ENCODE peak calls at places on chromosomes 4 and X, in ten cellular contexts. E is PC-3, H is fibroblast of lung, P is MM.1S, W is SK-N-SH, A is GM23338, D is PC-9, Z is H9, X is mammary epithelial cell, C is DND-41. L is an unnamed sample.

GRCh38 chr4:123776267-123776666 is 379.7 kb downstream of the SPRY1 start:
- DNase-seq in E (no peak), H (no peak), P (peak; percentile 64), W (no peak), A (no peak), D (no peak), Z (no peak), X (no peak), C (no peak), L (no peak)

GRCh38 chrX:153971124-153971631 is 440 bp downstream of the HCFC1 start:
- DNase-seq in E (peak; percentile 88), H (peak; percentile 87), P (peak; percentile 85), W (peak; percentile 93), A (peak; percentile 72), D (peak; percentile 65), Z (peak; percentile 74), X (peak; percentile 94), C (peak; percentile 88), L (peak; percentile 99)

GRCh38 chr4:25879991-25880641 is 17.3 kb upstream of the SEL1L3 start:
- DNase-seq in E (no peak), H (peak; percentile 36), P (no peak), W (no peak), A (no peak), D (no peak), Z (no peak), X (no peak), C (no peak), L (no peak)

GRCh38 chr4:165457793-165458192 is 79.0 kb downstream of the CPE start:
- DNase-seq in E (no peak), H (no peak), P (no peak), W (no peak), A (no peak), D (no peak), Z (no peak), X (no peak), C (no peak), L (peak; percentile 17)

GRCh38 chr4:53617101-53617680 is 25.9 kb upstream of the LNX1 start:
- DNase-seq in E (no peak), H (no peak), P (no peak), W (no peak), A (no peak), D (no peak), Z (no peak), X (no peak), C (no peak), L (no peak)

GRCh38 chrX:39903343-39903742 is 194.4 kb downstream of the BCOR start:
- DNase-seq in E (peak; percentile 25), H (peak; percentile 84), P (no peak), W (no peak), A (no peak), D (no peak), Z (no peak), X (peak; percentile 41), C (no peak), L (no peak)

GRCh38 chr4:72706633-72707032 is 137.6 kb upstream of the ADAMTS3 start:
- DNase-seq in E (no peak), H (no peak), P (no peak), W (no peak), A (no peak), D (no peak), Z (no peak), X (no peak), C (no peak), L (no peak)

GRCh38 chrX:137051978-137052640 is 18.3 kb upstream of the GPR101 start:
- DNase-seq in E (peak; percentile 68), H (peak; percentile 24), P (peak; percentile 82), W (peak; percentile 88), A (peak; percentile 70), D (peak; percentile 37), Z (peak; percentile 75), X (peak; percentile 14), C (peak; percentile 86), L (peak; percentile 81)

GRCh38 chr4:2059034-2059725 is at the start of gene NAT8L:
- DNase-seq in E (peak; percentile 11), H (no peak), P (no peak), W (peak; percentile 93), A (peak; percentile 83), D (no peak), Z (peak; percentile 52), X (no peak), C (peak; percentile 23), L (peak; percentile 91)

GRCh38 chrX:15985937-15986336 is 131.3 kb upstream of the AP1S2 start:
- DNase-seq in E (peak; percentile 6), H (peak; percentile 1), P (no peak), W (no peak), A (no peak), D (no peak), Z (no peak), X (peak; percentile 67), C (no peak), L (no peak)

GRCh38 chr4:127138586-127138985 is 494.2 kb upstream of the INTU start:
- DNase-seq in E (no peak), H (peak; percentile 62), P (peak; percentile 57), W (no peak), A (no peak), D (no peak), Z (no peak), X (no peak), C (no peak), L (no peak)

GRCh38 chr4:100780126-100780525 is 262.3 kb upstream of the EMCN start:
- DNase-seq in E (peak; percentile 15), H (no peak), P (no peak), W (no peak), A (no peak), D (no peak), Z (no peak), X (no peak), C (no peak), L (no peak)

GRCh38 chrX:21735038-21735752 is 22.7 kb downstream of the SMPX start:
- DNase-seq in E (no peak), H (peak; percentile 83), P (no peak), W (no peak), A (no peak), D (no peak), Z (no peak), X (peak; percentile 34), C (no peak), L (peak; percentile 73)

GRCh38 chr4:109614466-109614865 is 54.4 kb downstream of the MCUB start:
- DNase-seq in E (no peak), H (no peak), P (no peak), W (no peak), A (no peak), D (no peak), Z (no peak), X (no peak), C (peak; percentile 12), L (no peak)

GRCh38 chr4:146243141-146243882 is 29.0 kb downstream of the REELD1 start:
- DNase-seq in E (peak; percentile 21), H (peak; percentile 23), P (no peak), W (no peak), A (peak; percentile 76), D (no peak), Z (peak; percentile 83), X (no peak), C (peak; percentile 41), L (no peak)

GRCh38 chr4:22906046-22906445 is 213.3 kb downstream of the GBA3 start:
- DNase-seq in E (no peak), H (no peak), P (no peak), W (no peak), A (no peak), D (no peak), Z (no peak), X (no peak), C (no peak), L (no peak)

GRCh38 chrX:154348646-154349358 is 25.6 kb downstream of the FLNA start:
- DNase-seq in E (no peak), H (no peak), P (no peak), W (no peak), A (no peak), D (no peak), Z (no peak), X (no peak), C (no peak), L (peak; percentile 81)

GRCh38 chrX:10108288-10108687 is 48.5 kb upstream of the CLCN4 start:
- DNase-seq in E (no peak), H (no peak), P (no peak), W (no peak), A (no peak), D (no peak), Z (no peak), X (peak; percentile 44), C (no peak), L (no peak)

GRCh38 chr4:89640620-89641366 is 196.2 kb downstream of the SNCA start:
- DNase-seq in E (peak; percentile 10), H (peak; percentile 63), P (peak; percentile 39), W (peak; percentile 65), A (peak; percentile 96), D (no peak), Z (peak; percentile 95), X (peak; percentile 14), C (no peak), L (peak; percentile 73)
- TF ChIP-seq CTCF in E (peak; percentile 47), H (peak; percentile 78), P (peak; percentile 50), W (peak; percentile 70), A (peak; percentile 76), D (no peak), Z (peak; percentile 91), X (peak; percentile 47), C (no peak), L (peak; percentile 62)

DNA sequence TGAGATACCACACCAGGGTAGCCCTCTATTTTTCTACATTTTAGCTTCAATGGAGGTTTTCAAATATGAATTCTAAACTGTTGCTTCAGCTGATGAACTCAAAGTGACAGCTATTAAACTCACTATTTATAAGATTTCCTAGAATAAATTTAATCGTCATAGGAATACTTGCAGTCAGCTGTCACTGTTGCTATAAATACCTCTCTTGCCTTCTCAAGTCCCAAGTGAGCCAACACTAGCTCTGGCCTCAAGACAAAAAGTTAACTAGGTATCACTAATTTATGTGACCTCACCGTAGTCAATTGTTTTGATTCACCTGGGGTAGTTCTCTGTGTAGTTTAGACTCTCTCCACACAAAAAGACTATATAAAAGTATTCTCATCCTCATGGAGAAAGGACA is 34.3 kb upstream of the PROM1 start:
- DNase-seq in E (no peak), H (no peak), P (no peak), W (no peak), A (no peak), D (no peak), Z (no peak), X (no peak), C (no peak), L (no peak)
- H3K4me2 ChIP-seq in E (no peak overlapping the region), H (no peak overlapping the region), P (no peak overlapping the region), W (no peak overlapping the region), A (no peak overlapping the region), D (no peak overlapping the region), Z (no peak overlapping the region), X (no peak overlapping the region), C (no peak overlapping the region), L (no peak overlapping the region)

GRCh38 chrX:134896194-134896593 is 94.6 kb upstream of the SMIM10 start:
- DNase-seq in E (no peak), H (no peak), P (no peak), W (no peak), A (no peak), D (no peak), Z (no peak), X (no peak), C (no peak), L (no peak)
- H3K79me2 ChIP-seq in E (no peaks in the 10 kb centered on the region), H (no peaks in the 10 kb centered on the region), P (no peaks in the 10 kb centered on the region), W (no peaks in the 10 kb centered on the region), A (peaks cover 5% of the 10 kb centered on the region), D (no peaks in the 10 kb centered on the region), Z (no peaks in the 10 kb centered on the region), X (no peaks in the 10 kb centered on the region), C (no peaks in the 10 kb centered on the region), L (peaks cover 8% of the 10 kb centered on the region)

DNA sequence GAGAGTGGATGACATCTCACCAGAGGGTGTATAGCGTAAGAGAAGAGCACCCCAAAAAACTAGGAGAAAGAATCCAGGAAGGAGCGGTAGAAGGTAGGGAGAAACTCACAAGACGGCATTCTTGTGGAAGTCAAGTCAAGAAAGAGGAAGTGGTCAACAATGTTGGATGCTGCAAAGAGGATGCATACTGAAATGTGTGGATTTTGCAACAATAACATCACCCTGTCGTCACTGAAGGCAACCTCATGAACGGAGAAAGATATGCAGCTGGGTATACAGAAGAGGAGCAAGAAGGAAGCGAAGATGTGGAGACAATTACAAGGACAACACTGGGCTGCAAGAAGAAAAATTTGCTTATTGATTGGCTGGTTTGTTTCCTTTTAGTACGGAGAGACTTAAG is 11.4 kb upstream of the TAPT1 start:
- DNase-seq in E (no peak), H (no peak), P (no peak), W (no peak), A (no peak), D (no peak), Z (no peak), X (no peak), C (no peak), L (no peak)
- TF ChIP-seq CTCF in E (no peak), H (no peak), P (no peak), W (no peak), A (no peak), D (no peak), Z (no peak), X (no peak), C (no peak), L (no peak)